ENCODE peak calls at places on chromosomes 3 and 15, in eight cellular contexts. A is midbrain; F is activated B cell treated with CpG ODN at 0.5 μM for 24 hours; T is adrenal gland; O is HS-27A; W is colonic mucosa; U is stimulated activated CD4-positive, alpha-beta T cell treated with anti-CD3 and anti-CD28 coated beads, Interleukin-2, amount 100 ng/mL, for 24 hours; Y is SK-N-MC. D is an unnamed sample.

GRCh38 chr3:40924559-40925058 is 274.7 kb upstream of the CTNNB1 start:
- DNase-seq in A (peak), F (no peak), T (peak), O (no peak), W (no peak), U (no peak), Y (no peak), D (peak)

GRCh38 chr3:105367406-105368213 is 901 bp downstream of the ALCAM start:
- DNase-seq in A (peak), F (peak), T (peak), O (no peak), W (peak), U (peak), Y (no peak), D (peak)

GRCh38 chr3:49248828-49249227 is 28.2 kb downstream of the C3orf62 start:
- DNase-seq in A (peak), F (no peak), T (peak), O (no peak), W (no peak), U (no peak), Y (no peak), D (no peak)

GRCh38 chr15:73688455-73688854 is 4.3 kb downstream of the CD276 start:
- DNase-seq in A (no peak), F (no peak), T (peak), O (no peak), W (no peak), U (no peak), Y (no peak), D (no peak)

GRCh38 chr3:132443421-132443820 is 26.1 kb downstream of the DNAJC13 start:
- DNase-seq in A (no peak), F (no peak), T (no peak), O (peak), W (no peak), U (no peak), Y (no peak), D (no peak)

GRCh38 chr3:122955916-122956684 is 71.5 kb downstream of the SEMA5B start:
- DNase-seq in A (no peak), F (no peak), T (no peak), O (no peak), W (no peak), U (no peak), Y (no peak), D (no peak)

GRCh38 chr15:55434989-55435825 is 26.9 kb downstream of the PIERCE2 start:
- DNase-seq in A (peak), F (no peak), T (no peak), O (no peak), W (peak), U (no peak), Y (peak), D (peak)

GRCh38 chr15:81024891-81025290 is 24.2 kb downstream of the TLNRD1 start:
- DNase-seq in A (no peak), F (no peak), T (no peak), O (no peak), W (no peak), U (no peak), Y (no peak), D (no peak)

GRCh38 chr3:183370391-183370790 is 58.0 kb downstream of the MCF2L2 start:
- DNase-seq in A (no peak), F (no peak), T (no peak), O (no peak), W (no peak), U (no peak), Y (no peak), D (no peak)

GRCh38 chr3:151896662-151897012 is 23.2 kb downstream of the SUCNR1 start:
- DNase-seq in A (no peak), F (no peak), T (no peak), O (no peak), W (no peak), U (no peak), Y (no peak), D (no peak)

GRCh38 chr15:35260961-35261360 is 175.9 kb upstream of the NANOGP8 start:
- DNase-seq in A (no peak), F (no peak), T (no peak), O (no peak), W (no peak), U (no peak), Y (peak), D (no peak)

GRCh38 chr3:195054311-195054710 is 216.6 kb downstream of the XXYLT1 start:
- DNase-seq in A (no peak), F (no peak), T (no peak), O (no peak), W (no peak), U (no peak), Y (no peak), D (no peak)

GRCh38 chr15:64651573-64652260 is 123.7 kb downstream of the RBPMS2 start:
- DNase-seq in A (no peak), F (no peak), T (no peak), O (no peak), W (no peak), U (peak), Y (no peak), D (peak)

GRCh38 chr3:131083190-131083863 is 56.6 kb downstream of the NEK11 start:
- DNase-seq in A (peak), F (no peak), T (peak), O (no peak), W (no peak), U (no peak), Y (peak), D (peak)

GRCh38 chr3:2870714-2871353 is 239.3 kb downstream of the IL5RA start:
- DNase-seq in A (no peak), F (no peak), T (no peak), O (no peak), W (no peak), U (no peak), Y (no peak), D (peak)

GRCh38 chr3:188635258-188636038 is 481.5 kb downstream of the LPP start:
- DNase-seq in A (no peak), F (no peak), T (no peak), O (no peak), W (no peak), U (no peak), Y (no peak), D (no peak)

GRCh38 chr3:195039180-195039843 is 231.6 kb downstream of the XXYLT1 start:
- DNase-seq in A (no peak), F (no peak), T (no peak), O (no peak), W (no peak), U (no peak), Y (no peak), D (no peak)

GRCh38 chr3:12351145-12351544 is 62.3 kb downstream of the PPARG start:
- DNase-seq in A (no peak), F (no peak), T (peak), O (no peak), W (no peak), U (no peak), Y (no peak), D (no peak)

GRCh38 chr3:62241279-62241678 is 132.1 kb downstream of the FEZF2 start:
- DNase-seq in A (no peak), F (no peak), T (no peak), O (no peak), W (no peak), U (no peak), Y (no peak), D (no peak)

GRCh38 chr3:36542186-36542585 is 161.9 kb downstream of the STAC start:
- DNase-seq in A (no peak), F (no peak), T (no peak), O (no peak), W (no peak), U (no peak), Y (no peak), D (no peak)

GRCh38 chr3:194130807-194131589 is 5.0 kb upstream of the HES1 start:
- DNase-seq in A (peak), F (no peak), T (no peak), O (no peak), W (peak), U (no peak), Y (no peak), D (no peak)

GRCh38 chr3:25423780-25424179 is 4.3 kb upstream of the RARB start:
- DNase-seq in A (no peak), F (no peak), T (no peak), O (no peak), W (no peak), U (no peak), Y (no peak), D (no peak)

GRCh38 chr3:171116365-171116764 is 89.8 kb upstream of the SLC2A2 start:
- DNase-seq in A (no peak), F (no peak), T (no peak), O (no peak), W (no peak), U (no peak), Y (no peak), D (peak)

GRCh38 chr15:68821898-68822380 is 1.2 kb upstream of the ANP32A start:
- DNase-seq in A (no peak), F (no peak), T (no peak), O (no peak), W (peak), U (peak), Y (no peak), D (peak)